ENCODE peak calls at places on chromosomes 2 and 18, in six cellular contexts. J is transverse colon, U is psoas muscle, Y is A549, P is substantia nigra, T is heart left ventricle. L is an unnamed sample.

GRCh38 chr2:129904532-129905446 is 74.7 kb upstream of the RAB6C start:
- DNase-seq in Y (no peak), J (no peak), T (no peak), U (no peak), P (no peak), L (peak)

GRCh38 chr18:58615150-58616132 is 13.4 kb downstream of the ALPK2 start:
- DNase-seq in J (peak), P (no peak), Y (no peak), U (no peak), T (no peak), L (peak)

GRCh38 chr2:12032975-12033374 is 286.5 kb downstream of the LPIN1 start:
- DNase-seq in P (no peak), Y (no peak), T (no peak), U (no peak), J (no peak), L (no peak)

GRCh38 chr2:198657520-198658121 is 800.1 kb downstream of the SATB2 start:
- DNase-seq in J (peak), U (no peak), T (no peak), P (no peak), Y (peak), L (no peak)

GRCh38 chr2:12262681-12263436 is 453.9 kb upstream of the TRIB2 start:
- DNase-seq in J (no peak), T (no peak), U (no peak), P (peak), Y (no peak), L (no peak)

GRCh38 chr18:37182340-37183135 is 353.6 kb downstream of the KIAA1328 start:
- DNase-seq in P (no peak), J (no peak), Y (no peak), U (no peak), T (no peak), L (no peak)

GRCh38 chr2:127566576-127566975 is 31.1 kb downstream of the MYO7B start:
- DNase-seq in Y (no peak), T (peak), J (no peak), U (no peak), P (no peak), L (no peak)

GRCh38 chr18:55354795-55355194 is 233.2 kb downstream of the TCF4 start:
- DNase-seq in P (no peak), Y (no peak), U (no peak), T (no peak), J (no peak), L (no peak)

GRCh38 chr2:124689348-124689747 is 664.3 kb downstream of the CNTNAP5 start:
- DNase-seq in U (no peak), J (no peak), T (no peak), P (no peak), Y (no peak), L (no peak)

GRCh38 chr2:19579466-19579865 is 221.0 kb upstream of the OSR1 start:
- DNase-seq in J (no peak), Y (no peak), P (no peak), U (no peak), T (no peak), L (no peak)

GRCh38 chr2:45721150-45721549 is 69.7 kb downstream of the PRKCE start:
- DNase-seq in P (no peak), T (no peak), U (no peak), J (no peak), Y (no peak), L (no peak)

GRCh38 chr2:23940976-23941605 is 828 bp downstream of the UBXN2A start:
- DNase-seq in U (no peak), T (no peak), Y (no peak), P (no peak), J (no peak), L (no peak)

GRCh38 chr2:37488911-37489310 is 144.5 kb downstream of the QPCT start:
- DNase-seq in P (no peak), U (no peak), J (no peak), T (no peak), Y (no peak), L (no peak)

GRCh38 chr2:55718165-55719008 is 24.7 kb upstream of the PNPT1 start:
- DNase-seq in Y (peak), U (no peak), T (peak), P (peak), J (peak), L (peak)

GRCh38 chr2:239930871-239931771 is 94.0 kb downstream of the NDUFA10 start:
- DNase-seq in Y (no peak), T (peak), U (peak), J (no peak), P (no peak), L (peak)

GRCh38 chr2:237574894-237575868 is 8.8 kb downstream of the PRLH start:
- DNase-seq in U (no peak), J (peak), P (no peak), T (no peak), Y (no peak), L (peak)

GRCh38 chr18:36620801-36621200 is 208.0 kb downstream of the TPGS2 start:
- DNase-seq in Y (no peak), J (no peak), P (no peak), T (no peak), U (no peak), L (no peak)

GRCh38 chr2:20620271-20620681 is 30.6 kb downstream of the HS1BP3 start:
- DNase-seq in P (no peak), Y (no peak), T (peak), U (peak), J (peak), L (peak)

GRCh38 chr18:14912967-14913366 is 165.0 kb downstream of the ANKRD30B start:
- DNase-seq in P (peak), Y (no peak), J (no peak), U (no peak), T (no peak), L (no peak)

GRCh38 chr2:162301151-162301804 is 17.2 kb downstream of the IFIH1 start:
- DNase-seq in U (no peak), P (peak), T (peak), J (peak), Y (peak), L (peak)

GRCh38 chr2:72788756-72789155 is 37.1 kb downstream of the EXOC6B start:
- DNase-seq in T (no peak), J (no peak), U (no peak), P (no peak), Y (peak), L (no peak)

GRCh38 chr2:189049709-189050108 is 75.5 kb downstream of the COL3A1 start:
- DNase-seq in P (no peak), Y (no peak), U (no peak), J (no peak), T (no peak), L (no peak)

GRCh38 chr2:123015186-123015585 is 1009.9 kb upstream of the CNTNAP5 start:
- DNase-seq in P (no peak), J (no peak), U (no peak), Y (no peak), T (no peak), L (no peak)

GRCh38 chr2:19216676-19217075 is 141.7 kb downstream of the OSR1 start:
- DNase-seq in J (no peak), U (no peak), Y (no peak), T (no peak), P (no peak), L (no peak)

DNA sequence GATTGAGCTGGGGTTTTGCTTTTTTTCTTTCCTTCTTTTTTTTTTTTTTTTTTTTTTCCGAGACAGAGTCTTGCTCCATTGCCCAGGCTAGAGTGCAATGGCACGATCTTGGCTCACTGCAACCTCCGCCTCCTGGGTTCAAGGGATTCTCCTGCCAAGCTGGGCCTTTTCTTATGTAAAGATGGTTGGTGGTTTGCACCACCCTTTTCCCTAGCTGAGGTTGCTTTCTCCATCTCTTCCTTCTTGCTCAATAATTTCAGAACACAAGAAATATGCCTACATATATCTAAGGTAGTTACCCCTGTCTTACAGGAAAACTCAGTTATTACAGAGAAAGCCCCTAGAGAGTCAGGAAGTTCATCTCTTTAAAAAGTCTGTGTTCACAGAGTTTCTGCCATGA is 7.0 kb downstream of the TTC39C start:
- DNase-seq in J (no peak), P (no peak), Y (no peak), U (no peak), T (no peak), L (no peak)
- H3K27ac ChIP-seq in J (no peak), P (no peak), Y (no peak), U (no peak), T (no peak), L (no peak)

GRCh38 chr2:223084873-223085272 is 32.9 kb downstream of the KCNE4 start:
- DNase-seq in T (no peak), Y (no peak), P (peak), U (peak), J (no peak), L (no peak)
- H3K27ac ChIP-seq in T (no peak), Y (no peak), P (no peak), U (peak), J (no peak), L (no peak)

DNA sequence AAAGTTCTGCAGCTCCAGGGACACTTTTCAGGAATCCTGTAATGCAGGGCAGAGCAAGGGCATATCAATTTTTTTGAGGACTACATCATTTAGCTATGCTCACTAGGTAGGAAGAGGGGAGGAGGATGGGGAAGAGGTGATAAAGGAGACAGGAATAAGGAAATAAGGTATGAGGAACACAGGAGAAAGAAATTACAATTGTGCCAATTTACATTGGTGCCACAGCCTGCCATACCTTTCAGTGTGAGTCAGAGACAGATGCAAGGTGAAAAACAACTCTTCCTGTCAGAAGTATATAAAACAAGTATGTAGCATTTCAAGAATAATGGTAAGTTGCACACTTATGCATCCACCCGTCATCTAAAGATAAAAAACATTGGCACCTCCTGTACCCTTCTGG is 5.4 kb upstream of the MRPS9 start:
- DNase-seq in J (no peak), U (no peak), P (no peak), T (no peak), Y (no peak), L (no peak)
- H3K27ac ChIP-seq in J (no peak), U (no peak), P (no peak), T (no peak), Y (no peak), L (no peak)

GRCh38 chr2:216572582-216573578 is 60.3 kb upstream of the IGFBP2 start:
- DNase-seq in T (peak), P (no peak), U (peak), J (no peak), Y (no peak), L (peak)
- H3K27ac ChIP-seq in T (peak), P (no peak), U (peak), J (peak), Y (no peak), L (peak)

GRCh38 chr2:17591846-17592245 is 51.4 kb downstream of the VSNL1 start:
- DNase-seq in J (no peak), U (no peak), Y (no peak), T (no peak), P (no peak), L (no peak)

GRCh38 chr2:17593445-17593840 is 52.9 kb downstream of the VSNL1 start:
- DNase-seq in T (no peak), J (no peak), Y (no peak), P (no peak), U (no peak), L (no peak)

GRCh38 chr2:17594533-17595391 is 54.3 kb downstream of the VSNL1 start:
- DNase-seq in Y (no peak), P (no peak), T (no peak), U (no peak), J (no peak), L (no peak)

GRCh38 chr2:17592731-17593409 is 52.4 kb downstream of the VSNL1 start:
- DNase-seq in U (no peak), J (no peak), P (no peak), Y (no peak), T (no peak), L (no peak)

GRCh38 chr2:17593841-17594482 is 53.5 kb downstream of the VSNL1 start:
- DNase-seq in U (no peak), J (no peak), T (no peak), Y (no peak), P (no peak), L (no peak)
- H3K27ac ChIP-seq in U (no peak), J (no peak), T (no peak), Y (no peak), P (no peak), L (no peak)

GRCh38 chr2:144516417-144516980 is 3.4 kb downstream of the ZEB2 start:
- DNase-seq in P (no peak), J (no peak), T (peak), U (peak), Y (peak), L (no peak)

GRCh38 chr2:144515694-144516416 is 4.1 kb downstream of the ZEB2 start:
- DNase-seq in Y (peak), U (peak), T (peak), P (peak), J (peak), L (no peak)

GRCh38 chr2:144513388-144514100 is 6.4 kb downstream of the ZEB2 start:
- DNase-seq in U (peak), Y (no peak), P (peak), T (no peak), J (no peak), L (no peak)

GRCh38 chr2:144515425-144515693 is 4.6 kb downstream of the ZEB2 start:
- DNase-seq in P (no peak), U (no peak), T (no peak), Y (no peak), J (no peak), L (no peak)

GRCh38 chr2:144514731-144515424 is 5.0 kb downstream of the ZEB2 start:
- DNase-seq in T (no peak), J (no peak), Y (no peak), U (peak), P (no peak), L (no peak)
- H3K27ac ChIP-seq in T (peak), J (peak), Y (no peak), U (peak), P (peak), L (peak)

GRCh38 chr2:9310390-9310789 is 103.8 kb downstream of the ASAP2 start:
- DNase-seq in P (peak), Y (peak), U (peak), T (peak), J (peak), L (peak)
- H3K27ac ChIP-seq in P (no peak), Y (peak), U (peak), T (peak), J (peak), L (peak)

GRCh38 chr2:3171564-3172264 is 205.9 kb downstream of the EIPR1 start:
- DNase-seq in T (no peak), J (no peak), P (no peak), Y (no peak), U (no peak), L (no peak)

GRCh38 chr2:3172265-3172935 is 205.2 kb downstream of the EIPR1 start:
- DNase-seq in P (no peak), J (no peak), T (no peak), Y (no peak), U (no peak), L (no peak)

GRCh38 chr2:3168230-3168891 is 209.3 kb downstream of the EIPR1 start:
- DNase-seq in T (no peak), J (peak), U (no peak), Y (no peak), P (no peak), L (no peak)

GRCh38 chr2:3170792-3171455 is 206.7 kb downstream of the EIPR1 start:
- DNase-seq in J (no peak), Y (no peak), U (no peak), T (no peak), P (no peak), L (no peak)

DNA sequence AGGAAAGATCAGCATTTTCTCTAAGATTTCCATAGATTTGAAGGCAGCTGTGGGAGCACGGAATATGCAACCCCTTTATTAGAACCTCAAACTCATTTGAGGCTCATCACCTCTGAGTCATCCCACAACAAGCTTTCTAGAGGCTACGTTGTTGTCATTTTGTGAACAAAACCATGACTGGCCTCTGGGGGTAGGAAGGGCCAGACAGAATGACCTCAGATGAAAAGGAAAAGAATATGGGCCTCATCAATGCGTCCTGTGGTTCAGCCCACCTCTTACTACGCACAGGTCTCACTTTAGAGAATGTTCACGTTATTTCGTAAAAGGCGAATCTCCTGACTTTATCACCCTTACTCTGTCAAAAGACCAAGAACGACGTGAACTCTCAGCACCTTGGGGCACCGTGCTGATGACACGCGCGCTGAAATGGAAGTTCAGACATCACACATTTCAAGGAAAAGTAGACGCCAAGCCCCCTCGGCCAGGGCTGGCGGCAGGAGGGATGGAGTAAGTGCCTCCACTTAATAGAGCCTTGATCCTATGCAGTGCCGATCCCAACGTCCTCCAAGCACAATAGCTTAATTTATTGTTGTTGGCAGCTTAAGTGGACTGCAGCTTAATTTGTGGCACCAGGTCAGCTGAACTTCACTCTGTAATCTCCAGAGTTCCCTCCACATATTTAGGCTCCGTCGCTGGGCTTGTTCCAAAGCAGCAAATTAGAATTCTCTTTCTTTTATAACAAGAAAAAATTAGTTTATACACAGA is 208.3 kb downstream of the EIPR1 start:
- DNase-seq in T (no peak), J (peak), P (no peak), Y (no peak), U (peak), L (no peak)
- H3K27ac ChIP-seq in T (no peak), J (no peak), P (no peak), Y (no peak), U (no peak), L (no peak)

DNA sequence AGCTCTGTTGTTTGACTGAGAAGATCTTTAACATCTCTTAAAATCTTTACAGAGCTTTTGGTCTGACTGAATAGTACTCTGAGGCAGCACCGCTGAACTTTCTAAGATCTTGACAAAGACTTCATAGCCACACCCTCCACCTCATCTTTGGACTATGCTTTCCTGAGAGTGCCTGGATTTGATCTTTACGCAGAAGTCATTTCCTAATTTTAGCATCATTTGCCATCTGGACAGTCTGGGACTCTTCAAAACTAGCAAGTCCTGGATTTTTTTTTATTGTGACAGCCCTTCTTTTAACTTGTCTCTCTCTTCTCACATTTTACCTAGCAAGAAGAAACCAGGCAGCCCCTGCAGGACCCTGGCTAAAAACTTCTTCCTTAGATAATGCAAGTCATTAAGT is 188.9 kb downstream of the CTIF start:
- DNase-seq in T (no peak), U (no peak), J (no peak), P (no peak), Y (no peak), L (no peak)
- H3K27ac ChIP-seq in T (no peak), U (peak), J (peak), P (no peak), Y (no peak), L (no peak)

L was measured in stomach.